ENCODE peak calls at places on chromosomes 5 and 9, in seven cellular contexts. S is AG04450, B is neural progenitor cell, D is A549, G is AG09309, I is gastrocnemius medialis, Z is cardiac fibroblast. Y is an unnamed sample.

GRCh38 chr5:42767491-42768105 is 11.0 kb downstream of the CCDC152 start:
- DNase-seq in S (no peak), B (peak; percentile 34), D (peak; percentile 22), G (no peak), I (no peak), Z (peak; percentile 65), Y (peak; percentile 34)

GRCh38 chr5:24539625-24540024 is 105.2 kb downstream of the CDH10 start:
- DNase-seq in S (no peak), B (no peak), D (no peak), G (no peak), I (no peak), Z (no peak), Y (no peak)

GRCh38 chr9:125260564-125260963 is 1.1 kb upstream of the GAPVD1 start:
- DNase-seq in S (no peak), B (no peak), D (no peak), G (no peak), I (no peak), Z (no peak), Y (peak; percentile 31)

GRCh38 chr5:121429761-121430160 is 421.9 kb upstream of the FTMT start:
- DNase-seq in S (no peak), B (no peak), D (no peak), G (no peak), I (no peak), Z (no peak), Y (peak; percentile 1)

GRCh38 chr5:138696501-138696900 is 56.7 kb upstream of the CTNNA1 start:
- DNase-seq in S (peak; percentile 51), B (no peak), D (no peak), G (peak; percentile 20), I (no peak), Z (peak; percentile 93), Y (peak; percentile 81)

GRCh38 chr5:56311306-56311904 is 78.3 kb upstream of the ANKRD55 start:
- DNase-seq in S (no peak), B (no peak), D (no peak), G (no peak), I (no peak), Z (no peak), Y (no peak)

GRCh38 chr5:64834037-64834436 is 65.3 kb downstream of the CWC27 start:
- DNase-seq in S (no peak), B (no peak), D (no peak), G (no peak), I (no peak), Z (peak; percentile 50), Y (peak; percentile 31)

GRCh38 chr9:33814816-33815215 is 2.1 kb upstream of the UBE2R2 start:
- DNase-seq in S (no peak), B (no peak), D (peak; percentile 58), G (no peak), I (no peak), Z (peak; percentile 27), Y (no peak)

GRCh38 chr9:18761742-18762141 is 271.3 kb downstream of the SAXO1 start:
- DNase-seq in S (no peak), B (no peak), D (no peak), G (no peak), I (no peak), Z (no peak), Y (no peak)

GRCh38 chr9:20872340-20872977 is 159.0 kb downstream of the HACD4 start:
- DNase-seq in S (peak; percentile 67), B (peak; percentile 42), D (no peak), G (peak; percentile 76), I (no peak), Z (peak; percentile 77), Y (peak; percentile 86)

GRCh38 chr9:133086894-133087293 is 25.1 kb downstream of the CEL start:
- DNase-seq in S (no peak), B (no peak), D (no peak), G (no peak), I (no peak), Z (no peak), Y (no peak)

GRCh38 chr9:93100265-93100636 is 4.2 kb downstream of the CARD19 start:
- DNase-seq in S (no peak), B (no peak), D (no peak), G (no peak), I (no peak), Z (no peak), Y (no peak)

GRCh38 chr9:101495810-101496209 is 37.8 kb upstream of the RNF20 start:
- DNase-seq in S (no peak), B (no peak), D (no peak), G (no peak), I (no peak), Z (peak; percentile 36), Y (peak; percentile 45)

GRCh38 chr9:95073042-95073607 is 244.4 kb downstream of the FANCC start:
- DNase-seq in S (no peak), B (peak; percentile 36), D (peak; percentile 44), G (no peak), I (peak; percentile 53), Z (peak; percentile 36), Y (peak; percentile 42)

GRCh38 chr5:86909896-86910295 is 292.2 kb downstream of the COX7C start:
- DNase-seq in S (no peak), B (no peak), D (peak; percentile 59), G (peak; percentile 61), I (no peak), Z (peak; percentile 61), Y (peak; percentile 67)

GRCh38 chr5:142821027-142821732 is 51.0 kb downstream of the ARHGAP26 start:
- DNase-seq in S (no peak), B (no peak), D (no peak), G (no peak), I (no peak), Z (no peak), Y (no peak)

GRCh38 chr5:158162026-158162425 is 303.1 kb upstream of the CLINT1 start:
- DNase-seq in S (no peak), B (no peak), D (no peak), G (no peak), I (no peak), Z (no peak), Y (no peak)

GRCh38 chr5:168301593-168302388 is 10.3 kb downstream of the WWC1 start:
- DNase-seq in S (no peak), B (no peak), D (peak; percentile 91), G (no peak), I (no peak), Z (no peak), Y (no peak)

GRCh38 chr5:136073714-136074113 is 44.9 kb downstream of the TGFBI start:
- DNase-seq in S (no peak), B (no peak), D (no peak), G (no peak), I (no peak), Z (no peak), Y (no peak)

GRCh38 chr9:79302002-79302401 is 269.8 kb upstream of the TLE4 start:
- DNase-seq in S (no peak), B (no peak), D (no peak), G (no peak), I (no peak), Z (no peak), Y (no peak)

GRCh38 chr9:13939129-13939528 is 374.8 kb downstream of the NFIB start:
- DNase-seq in S (peak; percentile 59), B (no peak), D (no peak), G (peak; percentile 73), I (no peak), Z (peak; percentile 89), Y (peak; percentile 75)

GRCh38 chr5:32342656-32343055 is 29.9 kb upstream of the MTMR12 start:
- DNase-seq in S (no peak), B (no peak), D (no peak), G (no peak), I (no peak), Z (no peak), Y (no peak)

DNA sequence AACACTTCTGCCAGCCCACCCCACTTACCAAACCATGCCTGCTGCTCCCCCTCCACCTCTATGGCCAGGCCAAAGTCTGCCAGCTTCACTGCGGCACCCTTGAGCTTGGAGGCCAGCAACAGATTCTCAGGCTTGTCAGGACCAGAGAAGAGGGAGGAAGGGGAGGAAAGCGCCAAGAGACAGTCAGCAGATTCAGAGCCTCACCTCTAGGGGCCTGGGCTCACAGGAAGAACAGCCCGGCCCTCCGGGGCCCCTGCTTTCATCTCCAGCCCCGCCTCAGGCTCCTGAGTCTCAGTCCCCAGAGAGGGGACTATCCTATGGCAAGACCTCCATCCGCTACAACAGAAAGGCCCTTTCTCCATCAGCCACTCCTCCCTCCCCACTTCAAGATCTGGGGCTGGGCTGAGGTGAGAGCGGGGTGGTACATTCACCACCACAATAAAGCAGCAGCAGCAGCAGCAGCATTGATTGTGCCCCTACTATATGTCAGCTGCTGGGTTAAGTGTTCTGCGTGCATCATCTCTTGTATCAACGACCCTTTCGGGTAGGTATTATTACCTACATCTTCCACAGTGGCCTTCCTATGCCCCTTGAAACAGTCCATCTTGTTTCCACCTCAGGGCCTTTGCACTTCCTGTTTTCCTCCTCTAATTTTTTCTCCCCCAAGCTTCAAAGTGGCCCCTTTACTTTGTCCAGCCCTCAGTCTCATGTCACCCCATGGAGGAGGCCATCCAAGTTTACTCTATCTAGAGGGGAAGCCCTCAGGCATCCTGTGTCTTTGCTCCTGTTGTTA is 36.0 kb downstream of the CAMK2A start:
- DNase-seq in S (no peak), B (no peak), D (no peak), G (no peak), I (no peak), Z (no peak), Y (no peak)
- TF ChIP-seq CTCF in S (no peak), B (no peak), D (no peak), G (no peak), I (no peak), Z (no peak), Y (no peak)

DNA sequence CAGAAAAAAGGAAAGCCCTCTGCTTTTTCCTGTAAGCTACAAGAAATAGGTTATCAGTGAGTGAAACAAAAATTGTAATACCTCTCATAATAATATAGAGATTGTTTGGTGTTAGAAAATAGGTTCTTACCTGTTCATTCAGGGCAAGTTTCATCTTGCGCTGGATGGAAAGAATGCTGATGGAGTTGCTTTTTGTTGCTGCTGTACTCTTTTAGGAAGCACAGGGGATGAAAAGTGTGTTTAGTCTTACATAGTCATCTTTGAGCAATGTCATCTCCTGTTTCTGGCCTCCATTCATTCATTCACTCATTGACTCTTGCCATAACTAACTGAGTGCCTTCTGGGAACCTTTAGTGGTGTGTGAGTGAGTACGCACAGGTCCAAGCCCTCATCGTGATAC is 6.4 kb downstream of the ENTREP1 start:
- DNase-seq in S (no peak), B (no peak), D (no peak), G (no peak), I (no peak), Z (no peak), Y (no peak)
- H3K4me3 ChIP-seq in S (no peak overlapping the region), B (no peak overlapping the region), D (no peak overlapping the region), G (no peak overlapping the region), I (no peak overlapping the region), Z (no peak overlapping the region), Y (no peak overlapping the region)

DNA sequence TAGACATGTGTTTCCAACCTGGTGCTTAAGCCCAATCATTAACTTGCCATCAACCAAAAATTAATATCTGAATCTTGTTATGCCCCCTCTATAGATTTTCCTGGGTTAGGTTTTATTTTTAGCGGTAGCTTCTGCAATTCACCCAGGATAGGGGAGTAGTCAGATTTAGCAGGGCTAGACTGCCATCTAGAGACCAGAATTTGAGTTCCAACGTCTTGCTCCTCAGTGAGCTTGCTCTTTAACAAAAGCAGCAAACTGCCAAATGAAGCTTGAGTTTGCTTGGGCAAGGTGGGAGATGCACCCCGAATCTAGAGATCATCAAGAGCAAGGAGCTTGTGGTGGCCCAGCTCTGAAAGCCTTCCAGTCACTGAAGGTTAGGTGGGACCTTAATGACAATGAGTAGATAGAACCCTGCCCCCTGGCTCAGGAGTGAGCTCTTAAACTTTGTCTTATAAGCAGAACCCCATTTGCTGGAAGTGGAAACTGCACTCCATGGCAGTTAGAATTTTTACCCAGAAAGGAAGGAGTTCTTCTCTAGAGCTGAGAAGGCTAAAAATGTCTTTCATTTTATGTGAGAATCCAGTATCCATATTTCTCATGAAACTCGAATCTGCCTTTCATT is 456.1 kb downstream of the RASEF start:
- DNase-seq in S (no peak), B (peak; percentile 77), D (peak; percentile 65), G (peak; percentile 39), I (no peak), Z (peak; percentile 83), Y (peak; percentile 61)
- TF ChIP-seq CTCF in S (peak; percentile 77), B (peak; percentile 76), D (peak; percentile 73), G (peak; percentile 63), I (peak; percentile 22), Z (peak; percentile 65), Y (peak; percentile 54)

GRCh38 chr9:6962164-6962563 is 204.4 kb downstream of the KDM4C start:
- DNase-seq in S (no peak), B (no peak), D (no peak), G (no peak), I (no peak), Z (no peak), Y (no peak)
- H3K4me3 ChIP-seq in S (no peak overlapping the region), B (no peak overlapping the region), D (no peak overlapping the region), G (no peak overlapping the region), I (no peak overlapping the region), Z (no peak overlapping the region), Y (no peak overlapping the region)

Y was measured in fibroblast of villous mesenchyme.